ENCODE peak calls at places on chromosome 4, in eight cellular contexts. P is thoracic aorta, R is GM13977, H is GM23338, X is suprapubic skin, N is GM12878, Z is WERI-Rb-1, L is epithelial cell of esophagus. E is an unnamed sample.

GRCh38 chr4:185634066-185634652 is 98.9 kb upstream of the PDLIM3 start:
- DNase-seq in P (no peak), R (no peak), H (peak), X (no peak), N (no peak), Z (no peak), L (no peak), E (no peak)

GRCh38 chr4:21862917-21863316 is 85.7 kb downstream of the KCNIP4 start:
- DNase-seq in P (no peak), R (no peak), H (no peak), X (no peak), N (no peak), Z (no peak), L (no peak), E (no peak)

GRCh38 chr4:24763631-24764302 is 31.6 kb upstream of the SOD3 start:
- DNase-seq in P (no peak), R (no peak), H (no peak), X (no peak), N (no peak), Z (peak), L (peak), E (no peak)

GRCh38 chr4:151948351-151949016 is 187.7 kb upstream of the GATB start:
- DNase-seq in P (no peak), R (no peak), H (no peak), X (no peak), N (no peak), Z (no peak), L (peak), E (no peak)

GRCh38 chr4:32135642-32136041 is 1415.5 kb downstream of the PCDH7 start:
- DNase-seq in P (no peak), R (no peak), H (no peak), X (no peak), N (no peak), Z (no peak), L (peak), E (no peak)

GRCh38 chr4:176475091-176475490 is 155.3 kb downstream of the SPCS3 start:
- DNase-seq in P (no peak), R (no peak), H (no peak), X (no peak), N (no peak), Z (no peak), L (no peak), E (no peak)

GRCh38 chr4:6271701-6272465 is 2.2 kb downstream of the WFS1 start:
- DNase-seq in P (no peak), R (no peak), H (no peak), X (no peak), N (no peak), Z (no peak), L (no peak), E (no peak)

GRCh38 chr4:85762204-85762884 is 287.4 kb downstream of the ARHGAP24 start:
- DNase-seq in P (no peak), R (no peak), H (no peak), X (no peak), N (no peak), Z (no peak), L (no peak), E (no peak)

GRCh38 chr4:76698141-76698540 is 199.8 kb downstream of the SOWAHB start:
- DNase-seq in P (no peak), R (no peak), H (no peak), X (no peak), N (no peak), Z (no peak), L (no peak), E (no peak)

GRCh38 chr4:2934077-2934812 is 29.0 kb downstream of the NOP14 start:
- DNase-seq in P (peak), R (peak), H (peak), X (peak), N (no peak), Z (no peak), L (peak), E (no peak)

GRCh38 chr4:159398236-159398638 is 295.4 kb downstream of the RAPGEF2 start:
- DNase-seq in P (no peak), R (no peak), H (no peak), X (no peak), N (no peak), Z (no peak), L (no peak), E (no peak)

GRCh38 chr4:174865418-174865985 is 36.5 kb upstream of the GLRA3 start:
- DNase-seq in P (no peak), R (no peak), H (no peak), X (no peak), N (no peak), Z (no peak), L (no peak), E (no peak)

GRCh38 chr4:80201326-80202151 is 4.2 kb downstream of the PRDM8 start:
- DNase-seq in P (no peak), R (no peak), H (peak), X (no peak), N (no peak), Z (no peak), L (peak), E (peak)

GRCh38 chr4:13821522-13821921 is 194.0 kb upstream of the BOD1L1 start:
- DNase-seq in P (no peak), R (no peak), H (peak), X (no peak), N (no peak), Z (peak), L (no peak), E (no peak)
- TF ChIP-seq CTCF in P (no peak), R (no peak), H (peak), X (no peak), N (no peak), Z (peak), L (no peak), E (no peak)

DNA sequence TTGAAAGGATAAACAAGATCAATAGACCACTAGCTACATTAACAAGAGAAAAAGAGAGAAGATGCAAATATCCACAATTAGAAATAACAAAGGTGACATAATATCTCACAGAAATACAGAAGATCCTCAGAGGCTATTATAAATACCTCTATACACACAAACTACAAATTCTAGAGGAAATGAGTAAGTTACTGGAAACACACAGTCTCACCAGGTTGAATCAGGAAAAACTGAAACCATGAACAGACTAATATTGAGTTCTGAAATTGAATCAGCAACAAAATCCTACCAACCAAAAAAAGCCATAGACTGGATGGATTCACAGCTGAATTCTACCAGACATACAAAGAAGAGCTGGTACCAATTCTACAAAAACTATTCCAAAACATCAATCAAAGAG is 211.8 kb upstream of the CPEB2 start:
- DNase-seq in P (no peak), R (no peak), H (no peak), X (no peak), N (no peak), Z (no peak), L (peak), E (no peak)
- TF ChIP-seq CTCF in P (no peak), R (no peak), H (no peak), X (no peak), N (no peak), Z (no peak), L (no peak), E (no peak)

DNA sequence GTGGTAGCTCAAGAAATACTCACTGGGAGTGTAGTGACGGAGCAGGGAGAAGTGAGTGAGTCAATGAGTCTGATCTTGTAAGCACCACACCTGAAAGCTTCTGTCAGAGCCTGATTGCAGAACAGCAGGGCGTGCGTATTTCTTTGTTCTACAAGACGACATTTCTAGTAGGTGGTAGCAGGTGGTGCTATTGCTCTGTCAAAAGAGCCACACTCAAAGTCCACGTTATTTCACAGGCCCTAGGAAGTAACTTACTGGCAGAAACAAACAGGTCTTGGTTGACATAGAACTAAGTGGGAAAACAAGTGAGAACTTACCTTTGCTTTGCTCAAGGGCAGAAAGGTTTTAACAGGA is 46.4 kb upstream of the SPRY1 start:
- DNase-seq in P (no peak), R (no peak), H (peak), X (no peak), N (no peak), Z (no peak), L (peak), E (no peak)
- TF ChIP-seq CTCF in P (no peak), R (no peak), H (peak), X (peak), N (peak), Z (peak), L (peak), E (no peak)

GRCh38 chr4:188336891-188337290 is 197.7 kb downstream of the TRIML1 start:
- DNase-seq in P (no peak), R (no peak), H (no peak), X (no peak), N (no peak), Z (no peak), L (no peak), E (no peak)

GRCh38 chr4:188346171-188346809 is 207.0 kb downstream of the TRIML1 start:
- DNase-seq in P (no peak), R (no peak), H (no peak), X (no peak), N (no peak), Z (no peak), L (no peak), E (no peak)

GRCh38 chr4:188341428-188341827 is 202.2 kb downstream of the TRIML1 start:
- DNase-seq in P (no peak), R (no peak), H (peak), X (no peak), N (no peak), Z (no peak), L (no peak), E (no peak)
- TF ChIP-seq CTCF in P (no peak), R (no peak), H (no peak), X (no peak), N (no peak), Z (no peak), L (no peak), E (no peak)

GRCh38 chr4:121675715-121676114 is 21.1 kb downstream of the ANXA5 start:
- DNase-seq in P (no peak), R (no peak), H (peak), X (no peak), N (no peak), Z (no peak), L (no peak), E (no peak)
- TF ChIP-seq CTCF in P (no peak), R (no peak), H (peak), X (no peak), N (no peak), Z (peak), L (peak), E (no peak)

GRCh38 chr4:87390931-87391782 is at the start of gene HSD17B11:
- DNase-seq in P (peak), R (peak), H (peak), X (peak), N (peak), Z (peak), L (peak), E (peak)
- TF ChIP-seq CTCF in P (no peak), R (no peak), H (peak), X (peak), N (peak), Z (no peak), L (no peak), E (no peak)

E was measured in omental fat pad.